ENCODE peak calls at places on chromosomes 13 and 19, in ten cellular contexts. I is IMR-90; O is CD4-positive, CD25-positive, alpha-beta regulatory T cell; E is adipocyte; R is Peyer's patch; Q is vagina; N is left ventricle myocardium inferior; L is HepG2; D is CD8-positive, alpha-beta memory T cell; G is right atrium auricular region. S is an unnamed sample. For H3K9me3, the result is how much of the 10 kb centered on the place peaks cover.

GRCh38 chr19:49552749-49553148 is 24.9 kb downstream of the RCN3 start:
- DNase-seq in I (no peak), O (peak), E (no peak), R (no peak), Q (no peak), N (no peak), L (no peak), D (no peak), G (no peak), S (no peak)

GRCh38 chr13:106917024-106917491 is 349.1 kb upstream of the ARGLU1 start:
- DNase-seq in I (no peak), O (no peak), E (no peak), R (no peak), Q (no peak), N (peak), L (no peak), D (no peak), G (no peak), S (no peak)

GRCh38 chr19:42032428-42032827 is 37.6 kb downstream of the GRIK5 start:
- DNase-seq in I (no peak), O (no peak), E (no peak), R (no peak), Q (no peak), N (no peak), L (no peak), D (no peak), G (no peak), S (no peak)

GRCh38 chr13:30341815-30342570 is 34.6 kb upstream of the KATNAL1 start:
- DNase-seq in I (peak), O (no peak), E (peak), R (peak), Q (peak), N (peak), L (no peak), D (no peak), G (peak), S (peak)

GRCh38 chr19:8682931-8683330 is 15.7 kb downstream of the ACTL9 start:
- DNase-seq in I (no peak), O (no peak), E (no peak), R (no peak), Q (no peak), N (no peak), L (no peak), D (no peak), G (no peak), S (no peak)

GRCh38 chr13:97809576-97809975 is 143.9 kb upstream of the IPO5 start:
- DNase-seq in I (peak), O (no peak), E (peak), R (no peak), Q (no peak), N (no peak), L (no peak), D (no peak), G (no peak), S (no peak)

GRCh38 chr13:50250403-50250802 is 235.2 kb downstream of the KCNRG start:
- DNase-seq in I (no peak), O (no peak), E (no peak), R (no peak), Q (no peak), N (no peak), L (no peak), D (no peak), G (no peak), S (no peak)

GRCh38 chr13:97629601-97630272 is 195.8 kb downstream of the RAP2A start:
- DNase-seq in I (no peak), O (no peak), E (no peak), R (no peak), Q (no peak), N (no peak), L (no peak), D (no peak), G (no peak), S (no peak)

GRCh38 chr13:99651016-99651415 is 149.7 kb downstream of the TM9SF2 start:
- DNase-seq in I (no peak), O (no peak), E (no peak), R (peak), Q (no peak), N (no peak), L (peak), D (no peak), G (no peak), S (no peak)

GRCh38 chr19:38666662-38667448 is 19.4 kb downstream of the ACTN4 start:
- DNase-seq in I (peak), O (peak), E (peak), R (peak), Q (no peak), N (no peak), L (no peak), D (no peak), G (peak), S (no peak)

GRCh38 chr13:114131581-114132418 is 623 bp downstream of the RASA3 start:
- DNase-seq in I (no peak), O (peak), E (peak), R (peak), Q (no peak), N (peak), L (no peak), D (peak), G (peak), S (no peak)

GRCh38 chr19:18009412-18010066 is 1.6 kb downstream of the ARRDC2 start:
- DNase-seq in I (peak), O (no peak), E (no peak), R (no peak), Q (no peak), N (no peak), L (peak), D (no peak), G (no peak), S (no peak)

GRCh38 chr19:41588497-41589209 is 12.7 kb downstream of the CEACAM21 start:
- DNase-seq in I (peak), O (peak), E (peak), R (no peak), Q (peak), N (no peak), L (peak), D (no peak), G (no peak), S (peak)

GRCh38 chr19:45163156-45163555 is 2.4 kb upstream of the NKPD1 start:
- DNase-seq in I (no peak), O (no peak), E (no peak), R (no peak), Q (no peak), N (no peak), L (no peak), D (no peak), G (no peak), S (no peak)

GRCh38 chr19:45160870-45161714 is at the start of gene NKPD1:
- DNase-seq in I (no peak), O (no peak), E (no peak), R (no peak), Q (no peak), N (no peak), L (no peak), D (no peak), G (no peak), S (no peak)

GRCh38 chr19:45163751-45164150 is 3.0 kb upstream of the NKPD1 start:
- DNase-seq in I (no peak), O (no peak), E (no peak), R (no peak), Q (no peak), N (no peak), L (no peak), D (no peak), G (no peak), S (no peak)

GRCh38 chr19:45162464-45163143 is 1.8 kb upstream of the NKPD1 start:
- DNase-seq in I (no peak), O (no peak), E (no peak), R (no peak), Q (no peak), N (no peak), L (no peak), D (no peak), G (no peak), S (no peak)

GRCh38 chr19:45161715-45162463 is 1.1 kb upstream of the NKPD1 start:
- DNase-seq in I (peak), O (no peak), E (peak), R (no peak), Q (no peak), N (no peak), L (no peak), D (no peak), G (no peak), S (peak)
- H3K4me3 ChIP-seq in I (no peak), O (no peak), E (no peak), R (no peak), Q (no peak), N (no peak), L (no peak), D (no peak), G (no peak), S (no peak)

DNA sequence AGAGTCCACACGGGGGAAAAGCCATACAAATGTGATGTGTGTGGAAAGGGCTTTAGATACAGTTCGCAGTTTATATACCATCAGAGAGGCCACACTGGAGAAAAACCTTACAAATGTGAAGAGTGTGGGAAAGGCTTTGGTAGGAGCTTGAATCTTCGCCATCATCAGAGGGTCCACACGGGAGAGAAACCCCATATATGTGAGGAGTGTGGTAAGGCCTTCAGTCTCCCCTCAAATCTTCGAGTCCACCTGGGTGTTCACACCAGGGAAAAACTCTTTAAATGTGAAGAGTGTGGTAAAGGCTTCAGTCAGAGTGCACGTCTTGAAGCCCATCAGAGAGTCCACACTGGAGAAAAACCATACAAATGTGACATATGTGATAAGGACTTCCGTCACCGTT is 23.3 kb upstream of the ZNF233 start:
- DNase-seq in I (no peak), O (no peak), E (no peak), R (no peak), Q (no peak), N (no peak), L (no peak), D (no peak), G (no peak), S (no peak)
- H3K9me3 ChIP-seq in I (under half), O (half or more), E (under half), R (under half), Q (half or more), N (half or more), L (under half), D (under half), G (under half), S (under half)

GRCh38 chr13:113002891-113003290 is 33.9 kb downstream of the MCF2L start:
- DNase-seq in I (no peak), O (no peak), E (no peak), R (no peak), Q (no peak), N (no peak), L (no peak), D (no peak), G (no peak), S (no peak)

GRCh38 chr13:113002206-113002821 is 33.3 kb downstream of the MCF2L start:
- DNase-seq in I (no peak), O (no peak), E (no peak), R (no peak), Q (no peak), N (no peak), L (peak), D (no peak), G (no peak), S (no peak)

GRCh38 chr13:113000575-113000974 is 31.6 kb downstream of the MCF2L start:
- DNase-seq in I (no peak), O (no peak), E (no peak), R (no peak), Q (no peak), N (no peak), L (no peak), D (no peak), G (no peak), S (no peak)

GRCh38 chr13:112999414-113000177 is 30.6 kb downstream of the MCF2L start:
- DNase-seq in I (no peak), O (no peak), E (no peak), R (no peak), Q (no peak), N (no peak), L (no peak), D (no peak), G (no peak), S (no peak)

DNA sequence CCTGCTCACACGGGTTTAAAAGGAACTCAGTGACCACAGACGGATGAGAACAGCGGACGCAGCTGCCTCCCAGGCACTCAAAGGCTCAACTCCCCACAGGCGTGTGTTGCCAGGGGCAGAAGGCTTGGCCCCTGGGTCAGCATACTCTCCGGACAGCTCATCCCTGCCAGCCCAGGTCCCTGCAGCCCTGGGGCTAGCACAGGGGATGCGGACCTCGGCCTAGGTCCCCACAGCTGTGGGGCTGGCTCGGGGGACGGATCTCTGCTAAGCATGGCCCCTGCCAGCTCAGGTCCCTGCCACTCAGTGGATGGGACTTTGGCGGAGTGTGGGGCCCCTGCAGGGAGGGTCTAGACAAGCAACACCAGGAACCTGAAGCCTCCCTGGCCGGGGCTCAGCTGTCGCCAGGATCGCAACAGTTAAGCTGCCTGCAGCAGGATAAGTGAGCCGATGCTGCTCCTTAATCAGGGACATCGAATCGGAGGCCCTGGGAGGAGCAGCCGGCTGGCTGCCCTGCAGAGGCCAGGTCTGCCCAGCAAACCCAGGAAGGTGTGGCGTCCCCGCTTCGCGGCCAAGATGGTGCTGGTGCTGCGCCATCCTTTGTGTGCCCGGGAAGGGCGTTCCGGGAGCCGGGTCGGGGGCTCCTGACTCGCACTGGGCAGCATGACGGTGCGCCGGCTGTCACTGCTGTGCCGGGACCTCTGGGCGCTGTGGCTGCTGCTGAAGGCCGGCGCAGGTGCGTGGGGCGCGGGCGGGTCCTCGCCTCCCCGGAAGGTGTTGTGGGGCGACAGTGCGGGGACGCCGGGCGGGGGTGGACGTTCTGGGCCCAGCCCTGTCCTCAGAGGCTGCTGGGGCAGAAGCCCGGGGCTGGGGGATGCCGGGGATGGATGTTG is 32.5 kb downstream of the MCF2L start:
- DNase-seq in I (peak), O (no peak), E (peak), R (no peak), Q (no peak), N (no peak), L (peak), D (no peak), G (no peak), S (peak)
- H3K4me3 ChIP-seq in I (no peak), O (no peak), E (no peak), R (no peak), Q (peak), N (peak), L (peak), D (no peak), G (peak), S (no peak)

GRCh38 chr13:33743438-33744368 is 74.2 kb upstream of the RFC3 start:
- DNase-seq in I (no peak), O (peak), E (no peak), R (no peak), Q (no peak), N (no peak), L (peak), D (no peak), G (no peak), S (no peak)
- H3K9me3 ChIP-seq in I (under half), O (under half), E (under half), R (under half), Q (under half), N (under half), L (under half), D (under half), G (under half), S (under half)

DNA sequence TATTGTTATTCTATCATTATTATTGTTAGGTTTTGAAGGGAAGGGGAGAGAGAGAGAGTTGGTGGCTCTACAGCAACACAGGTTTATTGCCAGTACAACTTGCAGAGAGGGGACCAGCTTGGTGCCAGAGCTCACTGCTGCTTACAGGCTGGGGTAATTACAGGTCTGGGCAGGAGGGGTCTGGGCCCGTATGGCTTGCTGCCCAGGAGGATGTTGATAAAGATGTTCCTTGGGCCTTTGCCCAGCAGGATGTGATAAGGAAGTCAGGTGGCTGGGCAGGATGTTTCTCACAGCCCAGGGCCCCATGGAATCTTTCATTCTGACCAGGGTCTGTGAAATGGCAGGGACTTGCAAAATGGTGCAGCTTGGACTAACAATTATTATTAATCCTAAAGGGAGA is 64.2 kb upstream of the ZNF599 start:
- DNase-seq in I (no peak), O (no peak), E (no peak), R (peak), Q (no peak), N (peak), L (no peak), D (no peak), G (peak), S (peak)
- H3K4me3 ChIP-seq in I (no peak), O (no peak), E (no peak), R (no peak), Q (no peak), N (no peak), L (no peak), D (no peak), G (no peak), S (no peak)

DNA sequence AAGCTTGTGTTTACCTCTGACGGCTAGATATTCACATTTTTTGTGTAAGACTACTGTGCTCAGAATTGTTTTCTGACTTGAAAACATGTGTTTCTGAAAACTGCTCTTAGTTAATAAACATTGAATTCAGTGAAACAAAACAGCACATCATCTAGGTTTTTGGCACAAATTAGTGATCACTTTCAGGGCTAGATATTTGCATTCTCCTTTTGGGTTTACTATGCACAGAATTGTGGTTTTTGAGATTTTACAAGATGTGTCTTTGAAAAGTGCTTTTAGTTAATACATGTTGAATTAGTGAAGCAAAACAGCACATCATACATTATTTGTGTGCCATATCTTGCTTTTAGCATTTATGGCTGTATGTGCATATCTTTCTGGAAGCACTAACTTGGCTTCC is 8.2 kb upstream of the PARP4 start:
- DNase-seq in I (no peak), O (no peak), E (no peak), R (no peak), Q (no peak), N (no peak), L (no peak), D (no peak), G (no peak), S (no peak)
- H3K9me3 ChIP-seq in I (under half), O (under half), E (under half), R (under half), Q (under half), N (under half), L (under half), D (under half), G (under half), S (under half)

GRCh38 chr13:26810095-26810494 is 49.5 kb upstream of the GPR12 start:
- DNase-seq in I (no peak), O (no peak), E (no peak), R (no peak), Q (no peak), N (no peak), L (no peak), D (no peak), G (no peak), S (no peak)
- H3K4me3 ChIP-seq in I (no peak), O (no peak), E (no peak), R (no peak), Q (no peak), N (no peak), L (no peak), D (no peak), G (no peak), S (no peak)